ENCODE peak calls at places on chromosomes 2 and 18, in nine cellular contexts. Z is prostate gland, R is Peyer's patch, T is esophagus squamous epithelium, N is heart left ventricle, Q is adrenal gland, S is right lobe of liver, I is uterus, L is NB4. J is an unnamed sample.

GRCh38 chr2:69082430-69082997 is 69.5 kb downstream of the ANTXR1 start:
- DNase-seq in Z (peak), R (no peak), T (no peak), N (peak), Q (peak), S (peak), I (peak), L (no peak), J (no peak)

GRCh38 chr2:172623249-172623965 is 67.5 kb downstream of the PDK1 start:
- DNase-seq in Z (no peak), R (no peak), T (no peak), N (no peak), Q (no peak), S (no peak), I (no peak), L (no peak), J (no peak)

GRCh38 chr18:23824235-23824634 is 135.0 kb downstream of the LAMA3 start:
- DNase-seq in Z (no peak), R (no peak), T (no peak), N (no peak), Q (no peak), S (no peak), I (no peak), L (no peak), J (no peak)

GRCh38 chr2:142819411-142819810 is 58.1 kb upstream of the KYNU start:
- DNase-seq in Z (no peak), R (no peak), T (no peak), N (no peak), Q (no peak), S (no peak), I (no peak), L (no peak), J (no peak)

GRCh38 chr18:27404855-27405254 is 219.7 kb upstream of the CHST9 start:
- DNase-seq in Z (no peak), R (no peak), T (no peak), N (no peak), Q (no peak), S (no peak), I (no peak), L (no peak), J (no peak)

GRCh38 chr18:8721094-8721669 is 15.8 kb downstream of the MTCL1 start:
- DNase-seq in Z (no peak), R (no peak), T (no peak), N (no peak), Q (no peak), S (no peak), I (no peak), L (no peak), J (no peak)

GRCh38 chr2:24919977-24920812 is at the start of gene ADCY3:
- DNase-seq in Z (peak), R (peak), T (no peak), N (peak), Q (no peak), S (peak), I (peak), L (peak), J (peak)

GRCh38 chr2:579351-579886 is 97.8 kb downstream of the TMEM18 start:
- DNase-seq in Z (no peak), R (no peak), T (no peak), N (no peak), Q (no peak), S (no peak), I (no peak), L (no peak), J (no peak)

GRCh38 chr2:188659656-188660406 is 314.3 kb upstream of the COL3A1 start:
- DNase-seq in Z (no peak), R (no peak), T (no peak), N (no peak), Q (no peak), S (no peak), I (no peak), L (no peak), J (no peak)

GRCh38 chr18:3481696-3482210 is 31.8 kb downstream of the TGIF1 start:
- DNase-seq in Z (no peak), R (no peak), T (no peak), N (no peak), Q (no peak), S (no peak), I (no peak), L (peak), J (peak)

GRCh38 chr2:216478151-216478550 is 20.5 kb upstream of the RPL37A start:
- DNase-seq in Z (no peak), R (no peak), T (no peak), N (no peak), Q (no peak), S (no peak), I (peak), L (peak), J (no peak)

GRCh38 chr2:233470839-233471238 is 95.7 kb downstream of the USP40 start:
- DNase-seq in Z (no peak), R (peak), T (no peak), N (peak), Q (peak), S (no peak), I (peak), L (no peak), J (no peak)
- TF ChIP-seq POLR2A in Z (no peak), R (no peak), T (no peak), N (no peak), Q (no peak), S (no peak), I (no peak), L (no peak), J (no peak)

DNA sequence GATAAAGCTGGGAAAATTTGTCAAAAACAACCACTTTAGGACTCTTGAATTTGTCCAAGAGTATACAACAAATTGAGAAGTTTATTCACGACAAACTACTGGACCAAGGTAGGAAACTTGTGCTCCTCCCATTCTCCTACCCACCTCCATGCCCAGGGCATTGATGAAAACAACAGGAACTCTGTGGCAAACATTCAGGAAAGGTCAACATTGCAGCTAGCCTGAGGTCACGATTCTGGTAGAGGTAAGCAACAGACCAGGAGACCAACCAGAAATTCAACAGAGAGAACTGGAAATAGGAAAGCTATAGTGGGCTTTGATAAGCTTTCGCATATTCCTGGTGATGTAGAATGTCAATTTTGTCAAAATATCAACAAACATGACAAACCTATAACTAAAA is 209.1 kb upstream of the CTAGE1 start:
- DNase-seq in Z (no peak), R (no peak), T (no peak), N (no peak), Q (no peak), S (no peak), I (no peak), L (no peak), J (no peak)
- TF ChIP-seq POLR2A in Z (no peak), R (no peak), T (no peak), N (no peak), Q (no peak), S (no peak), I (no peak), L (no peak), J (no peak)

GRCh38 chr2:96739633-96740428 is at the start of gene LMAN2L:
- DNase-seq in Z (peak), R (peak), T (peak), N (peak), Q (peak), S (peak), I (peak), L (peak), J (peak)
- TF ChIP-seq POLR2A in Z (peak), R (no peak), T (no peak), N (no peak), Q (peak), S (peak), I (peak), L (peak), J (peak)

GRCh38 chr2:159738509-159739390 is 26.4 kb downstream of the MARCHF7 start:
- DNase-seq in Z (no peak), R (no peak), T (no peak), N (no peak), Q (no peak), S (no peak), I (no peak), L (peak), J (peak)
- TF ChIP-seq POLR2A in Z (no peak), R (no peak), T (no peak), N (no peak), Q (no peak), S (no peak), I (no peak), L (no peak), J (no peak)

J was measured in erythroblast.